ENCODE peak calls at places on chromosomes 11 and 22, in six cellular contexts. F, P, I, H, L and E are unnamed samples.

GRCh38 chr11:132643239-132643638 is 889.1 kb downstream of the OPCML start:
- DNase-seq in L (no peak), I (no peak), F (no peak), H (no peak), P (no peak), E (no peak)

GRCh38 chr22:25697978-25698377 is 44.0 kb upstream of the MYO18B start:
- DNase-seq in L (no peak), P (no peak), F (no peak), H (no peak), I (no peak), E (no peak)

GRCh38 chr11:29328961-29329441 is 687.8 kb downstream of the KCNA4 start:
- DNase-seq in L (no peak), H (peak; percentile 3), F (no peak), I (no peak), P (no peak), E (no peak)

GRCh38 chr22:30234786-30235470 is 11.6 kb downstream of the LIF start:
- DNase-seq in F (no peak), H (peak; percentile 76), I (no peak), P (no peak), L (no peak), E (no peak)

GRCh38 chr11:69114362-69114761 is 41.4 kb upstream of the SMIM38 start:
- DNase-seq in F (no peak), I (no peak), P (no peak), H (no peak), L (no peak), E (no peak)

GRCh38 chr22:35128637-35129036 is 62.7 kb downstream of the ISX start:
- DNase-seq in H (no peak), I (no peak), L (no peak), P (no peak), F (no peak), E (no peak)

GRCh38 chr11:77024745-77025144 is 9.5 kb upstream of the B3GNT6 start:
- DNase-seq in L (no peak), I (no peak), F (no peak), H (no peak), P (no peak), E (no peak)

GRCh38 chr22:17816649-17817048 is 42.4 kb upstream of the BID start:
- DNase-seq in L (no peak), H (no peak), F (no peak), I (no peak), P (no peak), E (no peak)

GRCh38 chr22:40200795-40201194 is 23.1 kb downstream of the TNRC6B start:
- DNase-seq in F (no peak), H (no peak), L (no peak), I (no peak), P (no peak), E (no peak)

GRCh38 chr11:3412837-3413236 is 33.9 kb upstream of the ZNF195 start:
- DNase-seq in P (no peak), L (no peak), H (no peak), I (no peak), F (no peak), E (no peak)

DNA sequence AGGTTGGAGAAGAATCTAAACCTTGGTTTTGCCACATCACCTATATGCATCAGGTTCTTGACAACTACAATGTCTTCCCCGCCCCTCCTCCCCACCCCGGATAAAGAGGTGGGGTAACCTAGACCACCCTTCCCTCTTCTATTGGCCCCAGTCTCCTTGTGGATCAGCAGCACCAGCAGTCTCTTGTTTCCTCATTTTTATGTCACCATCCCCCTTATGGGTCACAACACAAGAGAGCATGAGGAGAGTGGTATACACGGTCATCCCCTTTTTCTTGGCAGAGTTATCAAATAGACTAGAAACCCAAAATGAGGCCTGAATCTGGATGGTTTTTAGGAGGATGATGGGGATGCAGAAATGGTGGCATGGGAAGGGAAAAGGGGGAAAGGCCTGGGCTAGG is 1.2 kb downstream of the MS4A4E start:
- DNase-seq in I (no peak), P (no peak), L (no peak), F (no peak), H (no peak), E (no peak)
- H3K4me3 ChIP-seq in I (no peak overlapping the region), P (no peak overlapping the region), L (no peak overlapping the region), F (no peak overlapping the region), H (no peak overlapping the region), E (no peak overlapping the region)

DNA sequence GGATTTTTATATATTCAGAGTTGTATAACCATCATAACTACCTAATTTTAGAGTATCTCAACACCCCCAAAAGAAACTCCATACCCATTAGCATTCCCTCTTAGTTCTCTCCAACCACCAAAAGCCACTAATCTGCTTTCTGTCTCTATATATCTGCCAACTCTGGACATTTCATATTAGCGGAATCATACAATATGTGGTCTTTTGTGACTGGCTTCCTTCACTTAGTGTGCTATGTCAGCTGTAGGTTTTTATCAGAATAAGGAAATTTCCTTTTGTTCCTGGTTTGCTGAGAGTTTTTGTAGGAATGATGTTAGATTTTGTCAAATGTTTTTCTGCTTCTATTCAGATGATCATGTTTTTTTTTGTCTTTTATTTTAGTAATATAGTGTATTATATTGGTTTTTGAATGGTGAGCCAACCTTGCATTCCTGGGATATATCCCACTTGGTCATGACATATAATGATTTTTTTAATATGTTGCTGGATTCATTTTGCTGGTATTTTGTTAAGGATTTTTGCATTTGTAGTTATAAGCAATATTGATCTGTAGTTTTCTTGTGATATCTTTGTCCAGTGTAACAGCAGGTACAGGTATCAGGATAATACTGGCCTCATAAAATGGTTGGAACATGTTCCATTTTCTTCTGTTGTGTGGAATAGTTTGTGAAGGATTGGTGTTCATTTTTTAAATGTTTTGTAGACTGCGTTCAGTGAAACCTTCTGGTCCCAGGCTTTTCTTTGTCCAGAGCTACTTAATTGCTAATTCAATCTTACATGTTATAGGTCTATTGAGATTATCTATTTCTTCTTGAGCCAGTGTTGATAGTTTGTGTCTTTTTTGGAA is 16.8 kb downstream of the DGCR8 start:
- DNase-seq in I (no peak), P (no peak), L (no peak), F (no peak), H (no peak), E (no peak)
- H3K4me1 ChIP-seq in I (no peaks in the 10 kb centered on the region), P (peaks cover 7% of the 10 kb centered on the region), L (no peaks in the 10 kb centered on the region), F (no peaks in the 10 kb centered on the region), H (no peaks in the 10 kb centered on the region), E (no peaks in the 10 kb centered on the region)

GRCh38 chr11:12802418-12803085 is 128.3 kb downstream of the TEAD1 start:
- DNase-seq in I (no peak), P (no peak), H (no peak), L (peak; percentile 89), F (peak; percentile 82), E (peak; percentile 44)
- H3K27ac ChIP-seq in I (no peak overlapping the region), P (peak overlapping the region; percentile 51), H (no peak overlapping the region), L (peak overlapping the region; percentile 74), F (no peak overlapping the region), E (no peak overlapping the region)

GRCh38 chr11:122756417-122756816 is 81.9 kb upstream of the CRTAM start:
- DNase-seq in H (no peak), L (no peak), I (peak; percentile 40), F (no peak), P (no peak), E (no peak)

GRCh38 chr11:122757201-122757600 is 81.1 kb upstream of the CRTAM start:
- DNase-seq in L (no peak), H (no peak), P (no peak), I (no peak), F (no peak), E (no peak)

GRCh38 chr11:122754553-122755322 is 83.6 kb upstream of the CRTAM start:
- DNase-seq in L (no peak), F (no peak), I (no peak), H (no peak), P (no peak), E (no peak)

GRCh38 chr11:122755409-122755808 is 82.9 kb upstream of the CRTAM start:
- DNase-seq in F (no peak), L (no peak), I (no peak), H (no peak), P (no peak), E (no peak)

DNA sequence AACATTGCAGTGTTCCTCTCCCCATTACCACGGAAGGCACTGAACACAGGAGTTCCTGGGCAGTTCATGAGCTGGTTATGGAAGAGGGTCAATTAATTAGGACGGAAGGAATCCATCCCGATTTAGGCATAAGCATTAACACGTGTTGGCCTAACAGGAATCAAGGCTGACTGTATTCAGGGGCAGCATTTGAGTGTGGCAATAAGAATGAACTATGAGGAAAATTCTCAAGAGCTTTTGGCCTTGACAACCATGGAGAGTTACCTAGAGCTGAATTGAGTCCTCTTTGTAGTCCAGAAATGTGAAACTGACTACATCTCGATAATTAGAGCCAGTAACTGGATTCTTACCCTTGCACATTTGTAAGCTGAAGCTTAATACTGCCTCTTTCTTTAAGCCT is 82.4 kb upstream of the CRTAM start:
- DNase-seq in I (no peak), H (no peak), P (no peak), F (no peak), L (no peak), E (no peak)
- H3K4me3 ChIP-seq in I (no peak overlapping the region), H (no peak overlapping the region), P (no peak overlapping the region), F (no peak overlapping the region), L (no peak overlapping the region), E (no peak overlapping the region)

GRCh38 chr11:104965735-104966134 is 2.6 kb downstream of the CASP4 start:
- DNase-seq in F (no peak), I (no peak), L (no peak), P (no peak), H (no peak), E (no peak)

GRCh38 chr11:104964247-104964646 is 4.1 kb downstream of the CASP4 start:
- DNase-seq in I (no peak), P (no peak), L (no peak), F (no peak), H (no peak), E (no peak)

GRCh38 chr11:104967493-104968364 is 645 bp downstream of the CASP4 start:
- DNase-seq in P (no peak), F (no peak), L (no peak), I (no peak), H (no peak), E (no peak)

GRCh38 chr11:104968365-104968855 is at the start of gene CASP4:
- DNase-seq in F (no peak), P (no peak), H (no peak), I (peak; percentile 21), L (peak; percentile 53), E (no peak)

DNA sequence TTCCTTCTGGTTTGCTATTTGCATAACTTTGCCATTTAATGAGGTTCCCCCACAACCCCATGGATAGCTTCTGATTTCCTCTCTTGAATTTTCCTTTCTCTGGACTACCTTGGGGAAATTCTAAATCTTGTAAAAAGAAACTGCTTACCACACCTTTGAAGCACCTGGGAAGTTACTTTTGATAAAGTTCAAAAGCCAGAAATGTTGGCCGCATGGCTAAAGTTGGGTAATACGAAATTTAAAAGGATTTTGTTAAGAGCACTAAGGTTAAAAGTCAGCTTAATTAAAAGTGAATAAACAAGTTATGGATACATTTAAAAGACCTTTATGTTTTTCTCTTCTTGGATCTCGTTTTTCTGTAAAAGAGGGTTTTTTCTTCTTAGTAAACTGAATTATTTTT is 5.5 kb downstream of the CASP4 start:
- DNase-seq in F (no peak), P (no peak), I (no peak), H (no peak), L (no peak), E (no peak)
- H3K4me1 ChIP-seq in F (no peaks in the 10 kb centered on the region), P (peaks cover 7% of the 10 kb centered on the region), I (peaks cover 72% of the 10 kb centered on the region), H (no peaks in the 10 kb centered on the region), L (peaks cover 5% of the 10 kb centered on the region), E (peaks cover 8% of the 10 kb centered on the region)